ENCODE peak calls at places on chromosomes 11 and 22, in seven cellular contexts. One of them, this sample, is unnamed.
A peak's percentile ranks its signal among the peaks of the same experiment; 100 is the strongest.

GRCh38 chr11:130449996-130450419 is 1.6 kb downstream of the ADAMTS15 start:
- DNase-seq in uterus: peak; percentile 75
- DNase-seq in epithelial cell of esophagus: peak; percentile 54
- DNase-seq in IMR-90: peak; percentile 82
- DNase-seq in left lung: peak; percentile 74
- DNase-seq in stomach: peak; percentile 79
- DNase-seq in AG04449: no peak
- DNase-seq in this sample: peak; percentile 89

GRCh38 chr22:45450931-45451651 is 37.6 kb downstream of the RIBC2 start:
- DNase-seq in IMR-90: peak; percentile 97
- DNase-seq in stomach: no peak
- DNase-seq in epithelial cell of esophagus: no peak
- DNase-seq in AG04449: peak; percentile 92
- DNase-seq in left lung: no peak
- DNase-seq in uterus: peak; percentile 78
- DNase-seq in this sample: peak; percentile 99

GRCh38 chr11:14082338-14082737 is 119.8 kb downstream of the SPON1 start:
- DNase-seq in stomach: no peak
- DNase-seq in left lung: no peak
- DNase-seq in epithelial cell of esophagus: peak; percentile 9
- DNase-seq in IMR-90: no peak
- DNase-seq in AG04449: no peak
- DNase-seq in uterus: no peak
- DNase-seq in this sample: peak; percentile 71

GRCh38 chr22:27170491-27170890 is 513.1 kb downstream of the MIAT start:
- DNase-seq in IMR-90: peak; percentile 48
- DNase-seq in AG04449: peak; percentile 91
- DNase-seq in epithelial cell of esophagus: peak; percentile 8
- DNase-seq in left lung: no peak
- DNase-seq in stomach: no peak
- DNase-seq in uterus: peak; percentile 54
- DNase-seq in this sample: peak; percentile 94

GRCh38 chr11:61294717-61295595 is at the start of gene VWCE:
- DNase-seq in IMR-90: peak; percentile 41
- DNase-seq in AG04449: no peak
- DNase-seq in epithelial cell of esophagus: peak; percentile 60
- DNase-seq in stomach: peak; percentile 71
- DNase-seq in uterus: peak; percentile 40
- DNase-seq in left lung: peak; percentile 55
- DNase-seq in this sample: peak; percentile 33

GRCh38 chr22:48098243-48098935 is 1335.9 kb downstream of the TBC1D22A start:
- DNase-seq in uterus: no peak
- DNase-seq in left lung: no peak
- DNase-seq in IMR-90: no peak
- DNase-seq in AG04449: no peak
- DNase-seq in epithelial cell of esophagus: no peak
- DNase-seq in stomach: no peak
- DNase-seq in this sample: no peak

GRCh38 chr22:50267591-50268390 is 2.4 kb downstream of the MAPK11 start:
- DNase-seq in IMR-90: peak; percentile 38
- DNase-seq in epithelial cell of esophagus: peak; percentile 80
- DNase-seq in stomach: peak; percentile 72
- DNase-seq in uterus: peak; percentile 70
- DNase-seq in AG04449: no peak
- DNase-seq in left lung: no peak
- DNase-seq in this sample: peak; percentile 27

GRCh38 chr11:88344869-88345268 is 7.3 kb upstream of the CTSC start:
- DNase-seq in AG04449: no peak
- DNase-seq in IMR-90: no peak
- DNase-seq in epithelial cell of esophagus: no peak
- DNase-seq in left lung: no peak
- DNase-seq in stomach: no peak
- DNase-seq in uterus: no peak
- DNase-seq in this sample: no peak

GRCh38 chr11:116461789-116462188 is 311.0 kb downstream of the BUD13 start:
- DNase-seq in IMR-90: no peak
- DNase-seq in left lung: no peak
- DNase-seq in uterus: no peak
- DNase-seq in stomach: no peak
- DNase-seq in epithelial cell of esophagus: no peak
- DNase-seq in AG04449: no peak
- DNase-seq in this sample: no peak

GRCh38 chr11:573146-573759 is 3.0 kb upstream of the PHRF1 start:
- DNase-seq in IMR-90: no peak
- DNase-seq in stomach: no peak
- DNase-seq in uterus: no peak
- DNase-seq in epithelial cell of esophagus: no peak
- DNase-seq in left lung: no peak
- DNase-seq in AG04449: no peak
- DNase-seq in this sample: no peak

GRCh38 chr11:134452026-134452848 is 40.2 kb upstream of the B3GAT1 start:
- DNase-seq in uterus: no peak
- DNase-seq in AG04449: no peak
- DNase-seq in epithelial cell of esophagus: no peak
- DNase-seq in left lung: no peak
- DNase-seq in IMR-90: no peak
- DNase-seq in stomach: no peak
- DNase-seq in this sample: no peak

GRCh38 chr22:46971141-46971775 is 208.8 kb downstream of the TBC1D22A start:
- DNase-seq in IMR-90: peak; percentile 83
- DNase-seq in epithelial cell of esophagus: no peak
- DNase-seq in left lung: no peak
- DNase-seq in uterus: no peak
- DNase-seq in stomach: no peak
- DNase-seq in AG04449: no peak
- DNase-seq in this sample: no peak

GRCh38 chr11:73291781-73292180 is 16.3 kb upstream of the ARHGEF17 start:
- DNase-seq in uterus: no peak
- DNase-seq in left lung: no peak
- DNase-seq in IMR-90: no peak
- DNase-seq in stomach: no peak
- DNase-seq in epithelial cell of esophagus: no peak
- DNase-seq in AG04449: no peak
- DNase-seq in this sample: no peak
- TF ChIP-seq CTCF in uterus: no peak
- TF ChIP-seq CTCF in left lung: no peak
- TF ChIP-seq CTCF in IMR-90: no peak
- TF ChIP-seq CTCF in stomach: no peak
- TF ChIP-seq CTCF in epithelial cell of esophagus: no peak
- TF ChIP-seq CTCF in AG04449: no peak
- TF ChIP-seq CTCF in this sample: no peak

DNA sequence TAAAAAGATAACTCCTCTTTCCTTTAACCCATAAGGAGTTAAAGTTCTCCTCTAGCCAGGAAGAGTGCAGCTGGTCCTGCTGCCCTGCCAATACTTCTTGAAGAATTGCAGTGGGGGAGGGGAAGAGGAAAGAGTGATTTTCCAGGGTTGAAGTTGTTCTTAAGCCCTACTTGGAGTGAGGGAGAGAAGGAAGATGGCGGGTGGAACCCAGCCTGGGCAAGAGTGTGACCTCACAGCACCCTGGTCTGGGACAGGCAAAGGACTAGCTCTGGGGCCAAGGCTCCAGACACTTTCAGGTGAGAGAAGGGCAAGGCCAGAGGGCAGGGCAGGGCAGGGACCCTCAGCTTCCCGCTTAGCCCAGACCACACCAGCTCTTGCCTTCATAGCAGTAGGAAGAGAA is 6.6 kb downstream of the TNKS1BP1 start:
- DNase-seq in IMR-90: peak; percentile 21
- DNase-seq in uterus: no peak
- DNase-seq in left lung: no peak
- DNase-seq in epithelial cell of esophagus: no peak
- DNase-seq in stomach: peak; percentile 48
- DNase-seq in AG04449: no peak
- DNase-seq in this sample: peak; percentile 61
- H3K4me3 ChIP-seq in IMR-90: no peak overlapping the region
- H3K4me3 ChIP-seq in uterus: no peak overlapping the region
- H3K4me3 ChIP-seq in left lung: no peak overlapping the region
- H3K4me3 ChIP-seq in epithelial cell of esophagus: no peak overlapping the region
- H3K4me3 ChIP-seq in stomach: no peak overlapping the region
- H3K4me3 ChIP-seq in AG04449: no peak overlapping the region
- H3K4me3 ChIP-seq in this sample: no peak overlapping the region

GRCh38 chr11:76445122-76446084 is 585 bp downstream of the EMSY start:
- DNase-seq in IMR-90: peak; percentile 90
- DNase-seq in stomach: peak; percentile 66
- DNase-seq in left lung: peak; percentile 84
- DNase-seq in AG04449: peak; percentile 49
- DNase-seq in epithelial cell of esophagus: peak; percentile 91
- DNase-seq in uterus: peak; percentile 63
- DNase-seq in this sample: peak; percentile 85
- TF ChIP-seq CTCF in IMR-90: peak; percentile 34
- TF ChIP-seq CTCF in stomach: no peak
- TF ChIP-seq CTCF in left lung: no peak
- TF ChIP-seq CTCF in AG04449: peak; percentile 16
- TF ChIP-seq CTCF in epithelial cell of esophagus: peak; percentile 4
- TF ChIP-seq CTCF in uterus: no peak
- TF ChIP-seq CTCF in this sample: no peak

GRCh38 chr22:33409134-33409533 is 351.0 kb upstream of the SYN3 start:
- DNase-seq in AG04449: no peak
- DNase-seq in stomach: no peak
- DNase-seq in left lung: no peak
- DNase-seq in uterus: no peak
- DNase-seq in epithelial cell of esophagus: no peak
- DNase-seq in IMR-90: no peak
- DNase-seq in this sample: no peak
- H3K4me3 ChIP-seq in AG04449: no peak overlapping the region
- H3K4me3 ChIP-seq in stomach: no peak overlapping the region
- H3K4me3 ChIP-seq in left lung: no peak overlapping the region
- H3K4me3 ChIP-seq in uterus: no peak overlapping the region
- H3K4me3 ChIP-seq in epithelial cell of esophagus: no peak overlapping the region
- H3K4me3 ChIP-seq in IMR-90: no peak overlapping the region
- H3K4me3 ChIP-seq in this sample: no peak overlapping the region

DNA sequence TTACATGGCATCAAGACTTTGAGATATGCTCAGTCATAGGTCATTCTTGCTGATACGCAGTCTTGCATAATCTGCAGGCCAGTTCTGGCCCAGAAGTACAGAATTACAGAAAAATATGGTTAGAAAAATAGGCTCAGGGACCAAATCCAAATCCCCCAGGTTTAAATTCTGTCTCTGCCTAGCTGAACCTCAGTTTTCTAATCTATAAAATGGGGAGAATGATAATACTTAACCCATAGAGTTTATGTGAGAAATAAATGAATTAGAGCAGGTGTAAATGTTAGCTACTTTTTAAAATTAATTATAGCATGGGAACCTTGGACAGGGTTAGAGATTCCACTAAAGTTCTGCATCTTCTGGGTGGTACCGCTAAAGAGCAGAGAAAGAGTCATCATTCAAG is 52.3 kb upstream of the FAM181B start:
- DNase-seq in epithelial cell of esophagus: no peak
- DNase-seq in stomach: no peak
- DNase-seq in AG04449: no peak
- DNase-seq in left lung: no peak
- DNase-seq in IMR-90: no peak
- DNase-seq in uterus: no peak
- DNase-seq in this sample: no peak
- TF ChIP-seq CTCF in epithelial cell of esophagus: no peak
- TF ChIP-seq CTCF in stomach: no peak
- TF ChIP-seq CTCF in AG04449: no peak
- TF ChIP-seq CTCF in left lung: no peak
- TF ChIP-seq CTCF in IMR-90: no peak
- TF ChIP-seq CTCF in uterus: no peak
- TF ChIP-seq CTCF in this sample: no peak

DNA sequence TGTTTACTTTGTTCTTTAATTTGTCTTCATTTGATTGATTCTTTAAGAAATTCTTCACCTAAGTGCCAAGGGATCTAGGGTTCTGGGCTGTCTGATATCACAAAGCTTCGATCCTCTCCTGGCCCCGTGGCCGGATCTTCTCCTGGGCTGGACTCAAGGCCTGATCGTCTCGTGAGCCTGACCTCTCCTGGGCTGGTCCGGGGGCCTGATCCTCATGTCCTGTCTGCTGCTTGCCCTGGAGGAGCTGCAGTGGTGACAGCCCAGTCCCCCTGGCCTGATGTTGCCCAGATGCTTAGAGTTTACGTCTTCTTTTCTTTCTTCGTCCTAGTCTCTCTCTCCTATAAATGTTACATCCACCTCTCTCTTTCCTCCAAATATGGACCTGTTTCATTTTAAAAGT is 3.3 kb downstream of the NADSYN1 start:
- DNase-seq in AG04449: no peak
- DNase-seq in stomach: no peak
- DNase-seq in left lung: no peak
- DNase-seq in IMR-90: no peak
- DNase-seq in uterus: no peak
- DNase-seq in epithelial cell of esophagus: no peak
- DNase-seq in this sample: no peak
- H3K4me3 ChIP-seq in AG04449: no peak overlapping the region
- H3K4me3 ChIP-seq in stomach: no peak overlapping the region
- H3K4me3 ChIP-seq in left lung: no peak overlapping the region
- H3K4me3 ChIP-seq in IMR-90: no peak overlapping the region
- H3K4me3 ChIP-seq in uterus: no peak overlapping the region
- H3K4me3 ChIP-seq in epithelial cell of esophagus: no peak overlapping the region
- H3K4me3 ChIP-seq in this sample: no peak overlapping the region

GRCh38 chr11:65961267-65962135 is at the start of gene SART1:
- DNase-seq in stomach: peak; percentile 97
- DNase-seq in epithelial cell of esophagus: peak; percentile 96
- DNase-seq in uterus: peak; percentile 98
- DNase-seq in left lung: peak; percentile 99
- DNase-seq in AG04449: peak; percentile 78
- DNase-seq in IMR-90: peak; percentile 97
- DNase-seq in this sample: peak; percentile 97
- TF ChIP-seq CTCF in stomach: no peak
- TF ChIP-seq CTCF in epithelial cell of esophagus: no peak
- TF ChIP-seq CTCF in uterus: peak; percentile 53
- TF ChIP-seq CTCF in left lung: no peak
- TF ChIP-seq CTCF in AG04449: no peak
- TF ChIP-seq CTCF in IMR-90: no peak
- TF ChIP-seq CTCF in this sample: no peak